ENCODE peak calls at places on chromosomes 12 and 14, in nine cellular contexts. T is stimulated activated CD8-positive, alpha-beta memory T cell treated with anti-CD3 and anti-CD28 coated beads, Interleukin-2, amount 100 ng/mL, for 1 hour; Q is GM03348; E is GM19239; M is activated CD8-positive, alpha-beta T cell treated with anti-CD3 and anti-CD28 coated beads for 36 hours; H is foreskin fibroblast; O is DMS153; B is activated T-helper 1 cell treated with anti-CD3 and anti-CD28 coated beads, Interleukin-12 subunit alpha, Interleukin-12 subunit beta, Interleukin-2, Interleukin-4 antibody, amounts not matched to agents 30 ng/mL and 10 ng/mL and 1 ng/mL, durations not matched to agents 14 hours and 24 hours and 36 hours; R is lower leg skin. P is an unnamed sample.

GRCh38 chr14:68669644-68670343 is 123.1 kb downstream of the ZFP36L1 start:
- DNase-seq in T (no peak), Q (no peak), E (no peak), M (no peak), H (no peak), O (no peak), B (no peak), R (peak), P (no peak)

GRCh38 chr14:59022144-59022543 is 166.3 kb upstream of the DAAM1 start:
- DNase-seq in T (no peak), Q (no peak), E (no peak), M (no peak), H (no peak), O (no peak), B (no peak), R (no peak), P (no peak)

GRCh38 chr12:32454075-32454474 is 54.7 kb downstream of the FGD4 start:
- DNase-seq in T (no peak), Q (peak), E (no peak), M (no peak), H (peak), O (no peak), B (no peak), R (no peak), P (peak)

GRCh38 chr14:89004195-89004594 is 179.7 kb downstream of the TTC8 start:
- DNase-seq in T (no peak), Q (peak), E (no peak), M (no peak), H (peak), O (no peak), B (no peak), R (no peak), P (peak)

GRCh38 chr12:89775336-89776005 is 66.8 kb upstream of the ATP2B1 start:
- DNase-seq in T (no peak), Q (peak), E (no peak), M (no peak), H (peak), O (no peak), B (no peak), R (no peak), P (no peak)

GRCh38 chr12:43396671-43397070 is 155.3 kb downstream of the ADAMTS20 start:
- DNase-seq in T (no peak), Q (no peak), E (no peak), M (no peak), H (no peak), O (no peak), B (no peak), R (no peak), P (no peak)

GRCh38 chr12:41684997-41685396 is 459.7 kb downstream of the GXYLT1 start:
- DNase-seq in T (no peak), Q (no peak), E (no peak), M (no peak), H (peak), O (no peak), B (no peak), R (no peak), P (no peak)

GRCh38 chr12:71407732-71408131 is 31.9 kb upstream of the LGR5 start:
- DNase-seq in T (no peak), Q (no peak), E (no peak), M (no peak), H (peak), O (no peak), B (no peak), R (no peak), P (no peak)

GRCh38 chr12:53589423-53589822 is 36.8 kb downstream of the ATF7 start:
- DNase-seq in T (no peak), Q (no peak), E (no peak), M (no peak), H (no peak), O (no peak), B (no peak), R (no peak), P (no peak)